ENCODE peak calls at places on chromosomes 5 and 9, in eight cellular contexts. One of them, this sample, is unnamed.
A peak's percentile ranks its signal among the peaks of the same experiment; 100 is the strongest.

GRCh38 chr5:144332265-144332664 is 161.6 kb downstream of the KCTD16 start:
- DNase-seq in left lung: no peak
- DNase-seq in AG04450: no peak
- DNase-seq in heart right ventricle: no peak
- DNase-seq in GM23338: peak; percentile 58
- DNase-seq in heart left ventricle: no peak
- DNase-seq in IMR-90: peak; percentile 6
- DNase-seq in kidney: no peak
- DNase-seq in this sample: no peak

GRCh38 chr5:84430863-84431663 is 46.4 kb upstream of the EDIL3 start:
- DNase-seq in left lung: no peak
- DNase-seq in AG04450: no peak
- DNase-seq in heart right ventricle: no peak
- DNase-seq in GM23338: no peak
- DNase-seq in heart left ventricle: no peak
- DNase-seq in IMR-90: peak; percentile 12
- DNase-seq in kidney: peak; percentile 8
- DNase-seq in this sample: no peak

GRCh38 chr9:130701059-130702022 is 7.8 kb downstream of the EXOSC2 start:
- DNase-seq in left lung: peak; percentile 61
- DNase-seq in AG04450: peak; percentile 81
- DNase-seq in heart right ventricle: peak; percentile 77
- DNase-seq in GM23338: peak; percentile 91
- DNase-seq in heart left ventricle: peak; percentile 82
- DNase-seq in IMR-90: peak; percentile 88
- DNase-seq in kidney: peak; percentile 88
- DNase-seq in this sample: peak; percentile 45

GRCh38 chr5:116738948-116739339 is 164.3 kb upstream of the SEMA6A start:
- DNase-seq in left lung: no peak
- DNase-seq in AG04450: no peak
- DNase-seq in heart right ventricle: no peak
- DNase-seq in GM23338: no peak
- DNase-seq in heart left ventricle: no peak
- DNase-seq in IMR-90: no peak
- DNase-seq in kidney: no peak
- DNase-seq in this sample: no peak

GRCh38 chr5:1515311-1515920 is 8.3 kb downstream of the LPCAT1 start:
- DNase-seq in left lung: peak; percentile 34
- DNase-seq in AG04450: no peak
- DNase-seq in heart right ventricle: peak; percentile 10
- DNase-seq in GM23338: peak; percentile 43
- DNase-seq in heart left ventricle: peak; percentile 15
- DNase-seq in IMR-90: no peak
- DNase-seq in kidney: peak; percentile 63
- DNase-seq in this sample: no peak

GRCh38 chr9:4297151-4297794 is 2.6 kb downstream of the GLIS3 start:
- DNase-seq in left lung: peak; percentile 83
- DNase-seq in AG04450: no peak
- DNase-seq in heart right ventricle: peak; percentile 58
- DNase-seq in GM23338: peak; percentile 84
- DNase-seq in heart left ventricle: peak; percentile 68
- DNase-seq in IMR-90: peak; percentile 87
- DNase-seq in kidney: peak; percentile 92
- DNase-seq in this sample: peak; percentile 62

GRCh38 chr5:105371169-105371568 is 1808.6 kb upstream of the NUDT12 start:
- DNase-seq in left lung: no peak
- DNase-seq in AG04450: no peak
- DNase-seq in heart right ventricle: no peak
- DNase-seq in GM23338: no peak
- DNase-seq in heart left ventricle: no peak
- DNase-seq in IMR-90: no peak
- DNase-seq in kidney: no peak
- DNase-seq in this sample: no peak

GRCh38 chr5:18314192-18314778 is 680.0 kb downstream of the TAF11L14 start:
- DNase-seq in left lung: no peak
- DNase-seq in AG04450: no peak
- DNase-seq in heart right ventricle: no peak
- DNase-seq in GM23338: peak; percentile 44
- DNase-seq in heart left ventricle: no peak
- DNase-seq in IMR-90: peak; percentile 20
- DNase-seq in kidney: no peak
- DNase-seq in this sample: no peak

GRCh38 chr5:77893225-77893860 is 117.2 kb upstream of the TBCA start:
- DNase-seq in left lung: peak; percentile 55
- DNase-seq in AG04450: peak; percentile 90
- DNase-seq in heart right ventricle: no peak
- DNase-seq in GM23338: no peak
- DNase-seq in heart left ventricle: no peak
- DNase-seq in IMR-90: peak; percentile 99
- DNase-seq in kidney: no peak
- DNase-seq in this sample: peak; percentile 45

GRCh38 chr9:2559212-2560152 is 62.1 kb upstream of the VLDLR start:
- DNase-seq in left lung: peak; percentile 80
- DNase-seq in AG04450: peak; percentile 87
- DNase-seq in heart right ventricle: peak; percentile 71
- DNase-seq in GM23338: peak; percentile 14
- DNase-seq in heart left ventricle: peak; percentile 89
- DNase-seq in IMR-90: peak; percentile 95
- DNase-seq in kidney: peak; percentile 89
- DNase-seq in this sample: peak; percentile 36

GRCh38 chr9:91162784-91163440 is 198.8 kb downstream of the AUH start:
- DNase-seq in left lung: peak; percentile 86
- DNase-seq in AG04450: no peak
- DNase-seq in heart right ventricle: no peak
- DNase-seq in GM23338: no peak
- DNase-seq in heart left ventricle: peak; percentile 51
- DNase-seq in IMR-90: no peak
- DNase-seq in kidney: peak; percentile 85
- DNase-seq in this sample: no peak

GRCh38 chr9:137685035-137685885 is 66.5 kb downstream of the EHMT1 start:
- DNase-seq in left lung: no peak
- DNase-seq in AG04450: peak; percentile 49
- DNase-seq in heart right ventricle: no peak
- DNase-seq in GM23338: no peak
- DNase-seq in heart left ventricle: no peak
- DNase-seq in IMR-90: peak; percentile 90
- DNase-seq in kidney: no peak
- DNase-seq in this sample: no peak

GRCh38 chr5:154193176-154193575 is 2.6 kb downstream of the GALNT10 start:
- DNase-seq in left lung: no peak
- DNase-seq in AG04450: no peak
- DNase-seq in heart right ventricle: no peak
- DNase-seq in GM23338: no peak
- DNase-seq in heart left ventricle: no peak
- DNase-seq in IMR-90: no peak
- DNase-seq in kidney: no peak
- DNase-seq in this sample: no peak

GRCh38 chr9:107739601-107740082 is 250.1 kb upstream of the KLF4 start:
- DNase-seq in left lung: peak; percentile 54
- DNase-seq in AG04450: no peak
- DNase-seq in heart right ventricle: peak; percentile 80
- DNase-seq in GM23338: no peak
- DNase-seq in heart left ventricle: peak; percentile 48
- DNase-seq in IMR-90: peak; percentile 15
- DNase-seq in kidney: peak; percentile 80
- DNase-seq in this sample: no peak

GRCh38 chr9:126851286-126851880 is 9.1 kb upstream of the ZBTB34 start:
- DNase-seq in left lung: no peak
- DNase-seq in AG04450: no peak
- DNase-seq in heart right ventricle: no peak
- DNase-seq in GM23338: no peak
- DNase-seq in heart left ventricle: no peak
- DNase-seq in IMR-90: no peak
- DNase-seq in kidney: no peak
- DNase-seq in this sample: no peak

GRCh38 chr9:99824378-99825157 is 2.9 kb downstream of the NR4A3 start:
- DNase-seq in left lung: peak; percentile 41
- DNase-seq in AG04450: no peak
- DNase-seq in heart right ventricle: peak; percentile 44
- DNase-seq in GM23338: peak; percentile 90
- DNase-seq in heart left ventricle: peak; percentile 49
- DNase-seq in IMR-90: no peak
- DNase-seq in kidney: peak; percentile 77
- DNase-seq in this sample: no peak

GRCh38 chr9:99822096-99822595 is 461 bp downstream of the NR4A3 start:
- DNase-seq in left lung: no peak
- DNase-seq in AG04450: no peak
- DNase-seq in heart right ventricle: no peak
- DNase-seq in GM23338: no peak
- DNase-seq in heart left ventricle: no peak
- DNase-seq in IMR-90: no peak
- DNase-seq in kidney: no peak
- DNase-seq in this sample: no peak

GRCh38 chr9:99823392-99824377 is 2.0 kb downstream of the NR4A3 start:
- DNase-seq in left lung: peak; percentile 54
- DNase-seq in AG04450: no peak
- DNase-seq in heart right ventricle: peak; percentile 39
- DNase-seq in GM23338: peak; percentile 50
- DNase-seq in heart left ventricle: peak; percentile 52
- DNase-seq in IMR-90: peak; percentile 47
- DNase-seq in kidney: peak; percentile 85
- DNase-seq in this sample: no peak

GRCh38 chr9:99821187-99822095 is at the start of gene NR4A3:
- DNase-seq in left lung: peak; percentile 97
- DNase-seq in AG04450: peak; percentile 94
- DNase-seq in heart right ventricle: peak; percentile 93
- DNase-seq in GM23338: peak; percentile 94
- DNase-seq in heart left ventricle: peak; percentile 97
- DNase-seq in IMR-90: peak; percentile 99
- DNase-seq in kidney: peak; percentile 98
- DNase-seq in this sample: peak; percentile 83

GRCh38 chr9:99822596-99823391 is 1.1 kb downstream of the NR4A3 start:
- DNase-seq in left lung: peak; percentile 48
- DNase-seq in AG04450: no peak
- DNase-seq in heart right ventricle: peak; percentile 23
- DNase-seq in GM23338: peak; percentile 81
- DNase-seq in heart left ventricle: peak; percentile 40
- DNase-seq in IMR-90: peak; percentile 51
- DNase-seq in kidney: peak; percentile 79
- DNase-seq in this sample: no peak
- H3K27ac ChIP-seq in left lung: peak overlapping the region; percentile 99
- H3K27ac ChIP-seq in AG04450: peak overlapping the region; percentile 98
- H3K27ac ChIP-seq in heart right ventricle: peak overlapping the region; percentile 100
- H3K27ac ChIP-seq in GM23338: no peak overlapping the region
- H3K27ac ChIP-seq in heart left ventricle: peak overlapping the region; percentile 98
- H3K27ac ChIP-seq in IMR-90: peak overlapping the region; percentile 73
- H3K27ac ChIP-seq in kidney: peak overlapping the region; percentile 93
- H3K27ac ChIP-seq in this sample: peak overlapping the region; percentile 95

GRCh38 chr5:119355636-119356383 is at the start of gene TNFAIP8:
- DNase-seq in left lung: peak; percentile 81
- DNase-seq in AG04450: no peak
- DNase-seq in heart right ventricle: peak; percentile 60
- DNase-seq in GM23338: peak; percentile 78
- DNase-seq in heart left ventricle: peak; percentile 71
- DNase-seq in IMR-90: peak; percentile 70
- DNase-seq in kidney: peak; percentile 88
- DNase-seq in this sample: no peak

GRCh38 chr5:119357815-119358559 is 2.2 kb downstream of the TNFAIP8 start:
- DNase-seq in left lung: no peak
- DNase-seq in AG04450: no peak
- DNase-seq in heart right ventricle: no peak
- DNase-seq in GM23338: no peak
- DNase-seq in heart left ventricle: no peak
- DNase-seq in IMR-90: no peak
- DNase-seq in kidney: no peak
- DNase-seq in this sample: no peak

GRCh38 chr5:119358901-119359603 is 3.2 kb downstream of the TNFAIP8 start:
- DNase-seq in left lung: no peak
- DNase-seq in AG04450: no peak
- DNase-seq in heart right ventricle: no peak
- DNase-seq in GM23338: peak; percentile 38
- DNase-seq in heart left ventricle: no peak
- DNase-seq in IMR-90: no peak
- DNase-seq in kidney: no peak
- DNase-seq in this sample: no peak

GRCh38 chr5:119356384-119357188 is 767 bp downstream of the TNFAIP8 start:
- DNase-seq in left lung: no peak
- DNase-seq in AG04450: no peak
- DNase-seq in heart right ventricle: no peak
- DNase-seq in GM23338: no peak
- DNase-seq in heart left ventricle: no peak
- DNase-seq in IMR-90: no peak
- DNase-seq in kidney: no peak
- DNase-seq in this sample: no peak

GRCh38 chr5:119357309-119357708 is 1.5 kb downstream of the TNFAIP8 start:
- DNase-seq in left lung: no peak
- DNase-seq in AG04450: no peak
- DNase-seq in heart right ventricle: no peak
- DNase-seq in GM23338: no peak
- DNase-seq in heart left ventricle: no peak
- DNase-seq in IMR-90: no peak
- DNase-seq in kidney: no peak
- DNase-seq in this sample: no peak
- H3K4me3 ChIP-seq in left lung: peak overlapping the region; percentile 57
- H3K4me3 ChIP-seq in AG04450: peak overlapping the region; percentile 82
- H3K4me3 ChIP-seq in heart right ventricle: no peak overlapping the region
- H3K4me3 ChIP-seq in GM23338: peak overlapping the region; percentile 67
- H3K4me3 ChIP-seq in heart left ventricle: peak overlapping the region; percentile 57
- H3K4me3 ChIP-seq in IMR-90: peak overlapping the region; percentile 74
- H3K4me3 ChIP-seq in kidney: peak overlapping the region; percentile 76
- H3K4me3 ChIP-seq in this sample: peak overlapping the region; percentile 95

GRCh38 chr9:84932915-84933527 is 263.5 kb downstream of the NTRK2 start:
- DNase-seq in left lung: no peak
- DNase-seq in AG04450: no peak
- DNase-seq in heart right ventricle: no peak
- DNase-seq in GM23338: peak; percentile 63
- DNase-seq in heart left ventricle: no peak
- DNase-seq in IMR-90: no peak
- DNase-seq in kidney: no peak
- DNase-seq in this sample: no peak
- TF ChIP-seq CTCF in left lung: no peak
- TF ChIP-seq CTCF in AG04450: no peak
- TF ChIP-seq CTCF in heart right ventricle: no peak
- TF ChIP-seq CTCF in GM23338: peak; percentile 61
- TF ChIP-seq CTCF in heart left ventricle: peak; percentile 15
- TF ChIP-seq CTCF in IMR-90: no peak
- TF ChIP-seq CTCF in kidney: peak; percentile 15
- TF ChIP-seq CTCF in this sample: no peak

DNA sequence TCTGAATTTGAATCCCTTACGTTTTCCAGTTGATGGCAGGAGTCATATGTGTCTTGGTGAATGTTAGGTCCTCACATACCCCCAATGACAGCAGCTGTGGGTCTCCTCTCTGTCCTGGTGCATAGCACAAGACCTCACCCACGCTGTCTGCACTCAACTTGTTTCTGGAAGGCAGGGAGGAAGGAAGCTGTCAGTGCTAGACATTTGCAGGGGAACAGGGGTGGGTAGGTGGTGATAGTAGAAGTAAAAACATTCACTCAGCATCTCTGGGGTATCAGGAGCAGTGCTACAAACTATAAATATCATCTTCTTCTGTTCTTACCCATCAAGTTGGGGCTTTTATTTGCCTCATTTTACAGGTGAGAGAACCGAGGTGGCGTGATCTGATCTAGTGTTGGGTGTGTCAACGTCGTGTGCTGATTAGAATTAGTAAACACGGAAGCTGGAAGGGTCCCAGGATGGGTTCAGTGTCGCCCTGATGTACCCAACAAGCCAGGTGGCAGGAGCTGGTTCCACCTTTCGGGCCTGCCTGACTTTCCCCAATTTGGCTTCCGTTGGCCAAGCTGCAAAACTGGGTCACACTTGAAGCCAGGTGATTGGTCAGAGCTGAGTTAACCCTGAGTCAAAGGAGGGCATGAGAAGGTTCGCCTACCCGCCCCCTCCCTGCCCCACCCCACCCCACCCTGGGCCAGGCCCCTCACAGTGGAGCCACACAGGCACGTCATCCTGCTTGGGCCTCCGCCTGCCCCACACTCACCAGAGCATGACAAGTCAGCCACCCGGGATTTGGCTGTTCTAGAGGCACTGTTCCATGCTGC is 15.8 kb downstream of the ERGIC1 start:
- DNase-seq in left lung: no peak
- DNase-seq in AG04450: no peak
- DNase-seq in heart right ventricle: no peak
- DNase-seq in GM23338: no peak
- DNase-seq in heart left ventricle: no peak
- DNase-seq in IMR-90: no peak
- DNase-seq in kidney: peak; percentile 93
- DNase-seq in this sample: no peak
- H3K27ac ChIP-seq in left lung: no peak overlapping the region
- H3K27ac ChIP-seq in AG04450: no peak overlapping the region
- H3K27ac ChIP-seq in heart right ventricle: no peak overlapping the region
- H3K27ac ChIP-seq in GM23338: peak overlapping the region; percentile 9
- H3K27ac ChIP-seq in heart left ventricle: no peak overlapping the region
- H3K27ac ChIP-seq in IMR-90: no peak overlapping the region
- H3K27ac ChIP-seq in kidney: peak overlapping the region; percentile 77
- H3K27ac ChIP-seq in this sample: no peak overlapping the region